ENCODE peak calls at places on chromosomes 6 and 20, in nine cellular contexts. One of them, this sample, is unnamed.

GRCh38 chr6:115733426-115733825 is 327.3 kb downstream of the FRK start:
- DNase-seq in stimulated activated CD4-positive, alpha-beta T cell treated with anti-CD3 and anti-CD28 coated beads, Interleukin-2, amount 100 ng/mL, for 48 hours: no peak
- DNase-seq in NCI-H1694 treated with DMSO at 0.1 percent for 48 hours: peak; percentile 79
- DNase-seq in IMR-90: no peak
- DNase-seq in astrocyte of the spinal cord: no peak
- DNase-seq in left ventricle myocardium inferior: no peak
- DNase-seq in iris pigment epithelial cell: no peak
- DNase-seq in ELF-1: no peak
- DNase-seq in activated T-cell treated with anti-CD3 and anti-CD28 coated beads for 24 hours: no peak
- DNase-seq in this sample: no peak

GRCh38 chr20:38446441-38447209 is 11.5 kb upstream of the SNHG17 start:
- DNase-seq in stimulated activated CD4-positive, alpha-beta T cell treated with anti-CD3 and anti-CD28 coated beads, Interleukin-2, amount 100 ng/mL, for 48 hours: peak; percentile 97
- DNase-seq in NCI-H1694 treated with DMSO at 0.1 percent for 48 hours: peak; percentile 76
- DNase-seq in IMR-90: peak; percentile 94
- DNase-seq in astrocyte of the spinal cord: peak; percentile 94
- DNase-seq in left ventricle myocardium inferior: peak; percentile 94
- DNase-seq in iris pigment epithelial cell: peak; percentile 95
- DNase-seq in ELF-1: peak; percentile 94
- DNase-seq in activated T-cell treated with anti-CD3 and anti-CD28 coated beads for 24 hours: peak; percentile 89
- DNase-seq in this sample: peak; percentile 99

GRCh38 chr6:130831598-130831997 is 4.4 kb downstream of the SMLR1 start:
- DNase-seq in stimulated activated CD4-positive, alpha-beta T cell treated with anti-CD3 and anti-CD28 coated beads, Interleukin-2, amount 100 ng/mL, for 48 hours: no peak
- DNase-seq in NCI-H1694 treated with DMSO at 0.1 percent for 48 hours: no peak
- DNase-seq in IMR-90: no peak
- DNase-seq in astrocyte of the spinal cord: no peak
- DNase-seq in left ventricle myocardium inferior: no peak
- DNase-seq in iris pigment epithelial cell: no peak
- DNase-seq in ELF-1: no peak
- DNase-seq in activated T-cell treated with anti-CD3 and anti-CD28 coated beads for 24 hours: no peak
- DNase-seq in this sample: no peak

GRCh38 chr20:34915131-34915530 is 38.7 kb downstream of the ACSS2 start:
- DNase-seq in stimulated activated CD4-positive, alpha-beta T cell treated with anti-CD3 and anti-CD28 coated beads, Interleukin-2, amount 100 ng/mL, for 48 hours: no peak
- DNase-seq in NCI-H1694 treated with DMSO at 0.1 percent for 48 hours: no peak
- DNase-seq in IMR-90: no peak
- DNase-seq in astrocyte of the spinal cord: no peak
- DNase-seq in left ventricle myocardium inferior: no peak
- DNase-seq in iris pigment epithelial cell: no peak
- DNase-seq in ELF-1: no peak
- DNase-seq in activated T-cell treated with anti-CD3 and anti-CD28 coated beads for 24 hours: no peak
- DNase-seq in this sample: no peak

GRCh38 chr6:161367472-161367871 is 93.6 kb upstream of the AGPAT4 start:
- DNase-seq in stimulated activated CD4-positive, alpha-beta T cell treated with anti-CD3 and anti-CD28 coated beads, Interleukin-2, amount 100 ng/mL, for 48 hours: no peak
- DNase-seq in NCI-H1694 treated with DMSO at 0.1 percent for 48 hours: no peak
- DNase-seq in IMR-90: no peak
- DNase-seq in astrocyte of the spinal cord: no peak
- DNase-seq in left ventricle myocardium inferior: no peak
- DNase-seq in iris pigment epithelial cell: no peak
- DNase-seq in ELF-1: peak; percentile 26
- DNase-seq in activated T-cell treated with anti-CD3 and anti-CD28 coated beads for 24 hours: no peak
- DNase-seq in this sample: no peak

GRCh38 chr6:4491501-4492260 is 284.5 kb upstream of the CDYL start:
- DNase-seq in stimulated activated CD4-positive, alpha-beta T cell treated with anti-CD3 and anti-CD28 coated beads, Interleukin-2, amount 100 ng/mL, for 48 hours: no peak
- DNase-seq in NCI-H1694 treated with DMSO at 0.1 percent for 48 hours: no peak
- DNase-seq in IMR-90: peak; percentile 37
- DNase-seq in astrocyte of the spinal cord: no peak
- DNase-seq in left ventricle myocardium inferior: no peak
- DNase-seq in iris pigment epithelial cell: peak; percentile 45
- DNase-seq in ELF-1: no peak
- DNase-seq in activated T-cell treated with anti-CD3 and anti-CD28 coated beads for 24 hours: no peak
- DNase-seq in this sample: no peak

GRCh38 chr6:166314454-166314853 is 6.3 kb upstream of the PRR18 start:
- DNase-seq in stimulated activated CD4-positive, alpha-beta T cell treated with anti-CD3 and anti-CD28 coated beads, Interleukin-2, amount 100 ng/mL, for 48 hours: no peak
- DNase-seq in NCI-H1694 treated with DMSO at 0.1 percent for 48 hours: no peak
- DNase-seq in IMR-90: no peak
- DNase-seq in astrocyte of the spinal cord: no peak
- DNase-seq in left ventricle myocardium inferior: no peak
- DNase-seq in iris pigment epithelial cell: no peak
- DNase-seq in ELF-1: no peak
- DNase-seq in activated T-cell treated with anti-CD3 and anti-CD28 coated beads for 24 hours: no peak
- DNase-seq in this sample: no peak

GRCh38 chr6:151452750-151453427 is 963 bp upstream of the RMND1 start:
- DNase-seq in stimulated activated CD4-positive, alpha-beta T cell treated with anti-CD3 and anti-CD28 coated beads, Interleukin-2, amount 100 ng/mL, for 48 hours: no peak
- DNase-seq in NCI-H1694 treated with DMSO at 0.1 percent for 48 hours: no peak
- DNase-seq in IMR-90: no peak
- DNase-seq in astrocyte of the spinal cord: peak; percentile 48
- DNase-seq in left ventricle myocardium inferior: peak; percentile 32
- DNase-seq in iris pigment epithelial cell: peak; percentile 49
- DNase-seq in ELF-1: peak; percentile 51
- DNase-seq in activated T-cell treated with anti-CD3 and anti-CD28 coated beads for 24 hours: no peak
- DNase-seq in this sample: peak; percentile 43

GRCh38 chr20:25011261-25011660 is 18.7 kb upstream of the APMAP start:
- DNase-seq in stimulated activated CD4-positive, alpha-beta T cell treated with anti-CD3 and anti-CD28 coated beads, Interleukin-2, amount 100 ng/mL, for 48 hours: no peak
- DNase-seq in NCI-H1694 treated with DMSO at 0.1 percent for 48 hours: no peak
- DNase-seq in IMR-90: no peak
- DNase-seq in astrocyte of the spinal cord: no peak
- DNase-seq in left ventricle myocardium inferior: no peak
- DNase-seq in iris pigment epithelial cell: no peak
- DNase-seq in ELF-1: no peak
- DNase-seq in activated T-cell treated with anti-CD3 and anti-CD28 coated beads for 24 hours: no peak
- DNase-seq in this sample: peak; percentile 8

GRCh38 chr6:45432944-45433343 is 55.2 kb upstream of the SUPT3H start:
- DNase-seq in stimulated activated CD4-positive, alpha-beta T cell treated with anti-CD3 and anti-CD28 coated beads, Interleukin-2, amount 100 ng/mL, for 48 hours: no peak
- DNase-seq in NCI-H1694 treated with DMSO at 0.1 percent for 48 hours: no peak
- DNase-seq in IMR-90: peak; percentile 80
- DNase-seq in astrocyte of the spinal cord: peak; percentile 74
- DNase-seq in left ventricle myocardium inferior: no peak
- DNase-seq in iris pigment epithelial cell: peak; percentile 83
- DNase-seq in ELF-1: no peak
- DNase-seq in activated T-cell treated with anti-CD3 and anti-CD28 coated beads for 24 hours: no peak
- DNase-seq in this sample: no peak

GRCh38 chr6:38391206-38391908 is 248.4 kb downstream of the BTBD9 start:
- DNase-seq in stimulated activated CD4-positive, alpha-beta T cell treated with anti-CD3 and anti-CD28 coated beads, Interleukin-2, amount 100 ng/mL, for 48 hours: no peak
- DNase-seq in NCI-H1694 treated with DMSO at 0.1 percent for 48 hours: no peak
- DNase-seq in IMR-90: peak; percentile 55
- DNase-seq in astrocyte of the spinal cord: peak; percentile 19
- DNase-seq in left ventricle myocardium inferior: no peak
- DNase-seq in iris pigment epithelial cell: peak; percentile 55
- DNase-seq in ELF-1: no peak
- DNase-seq in activated T-cell treated with anti-CD3 and anti-CD28 coated beads for 24 hours: no peak
- DNase-seq in this sample: no peak

GRCh38 chr6:143397229-143398222 is 53.0 kb downstream of the ADAT2 start:
- DNase-seq in stimulated activated CD4-positive, alpha-beta T cell treated with anti-CD3 and anti-CD28 coated beads, Interleukin-2, amount 100 ng/mL, for 48 hours: no peak
- DNase-seq in NCI-H1694 treated with DMSO at 0.1 percent for 48 hours: no peak
- DNase-seq in IMR-90: peak; percentile 46
- DNase-seq in astrocyte of the spinal cord: peak; percentile 92
- DNase-seq in left ventricle myocardium inferior: no peak
- DNase-seq in iris pigment epithelial cell: peak; percentile 88
- DNase-seq in ELF-1: peak; percentile 89
- DNase-seq in activated T-cell treated with anti-CD3 and anti-CD28 coated beads for 24 hours: no peak
- DNase-seq in this sample: peak; percentile 78

GRCh38 chr6:7896465-7896987 is 14.1 kb downstream of the TXNDC5 start:
- DNase-seq in stimulated activated CD4-positive, alpha-beta T cell treated with anti-CD3 and anti-CD28 coated beads, Interleukin-2, amount 100 ng/mL, for 48 hours: no peak
- DNase-seq in NCI-H1694 treated with DMSO at 0.1 percent for 48 hours: no peak
- DNase-seq in IMR-90: no peak
- DNase-seq in astrocyte of the spinal cord: no peak
- DNase-seq in left ventricle myocardium inferior: no peak
- DNase-seq in iris pigment epithelial cell: no peak
- DNase-seq in ELF-1: no peak
- DNase-seq in activated T-cell treated with anti-CD3 and anti-CD28 coated beads for 24 hours: no peak
- DNase-seq in this sample: no peak

GRCh38 chr20:17233621-17234020 is 6.8 kb downstream of the PCSK2 start:
- DNase-seq in stimulated activated CD4-positive, alpha-beta T cell treated with anti-CD3 and anti-CD28 coated beads, Interleukin-2, amount 100 ng/mL, for 48 hours: no peak
- DNase-seq in NCI-H1694 treated with DMSO at 0.1 percent for 48 hours: no peak
- DNase-seq in IMR-90: no peak
- DNase-seq in astrocyte of the spinal cord: no peak
- DNase-seq in left ventricle myocardium inferior: no peak
- DNase-seq in iris pigment epithelial cell: no peak
- DNase-seq in ELF-1: no peak
- DNase-seq in activated T-cell treated with anti-CD3 and anti-CD28 coated beads for 24 hours: no peak
- DNase-seq in this sample: no peak

GRCh38 chr20:43870484-43870883 is 44.2 kb upstream of the TOX2 start:
- DNase-seq in stimulated activated CD4-positive, alpha-beta T cell treated with anti-CD3 and anti-CD28 coated beads, Interleukin-2, amount 100 ng/mL, for 48 hours: no peak
- DNase-seq in NCI-H1694 treated with DMSO at 0.1 percent for 48 hours: no peak
- DNase-seq in IMR-90: peak; percentile 61
- DNase-seq in astrocyte of the spinal cord: peak; percentile 22
- DNase-seq in left ventricle myocardium inferior: no peak
- DNase-seq in iris pigment epithelial cell: peak; percentile 45
- DNase-seq in ELF-1: no peak
- DNase-seq in activated T-cell treated with anti-CD3 and anti-CD28 coated beads for 24 hours: no peak
- DNase-seq in this sample: no peak

GRCh38 chr6:46719099-46719498 is 16.1 kb downstream of the PLA2G7 start:
- DNase-seq in stimulated activated CD4-positive, alpha-beta T cell treated with anti-CD3 and anti-CD28 coated beads, Interleukin-2, amount 100 ng/mL, for 48 hours: no peak
- DNase-seq in NCI-H1694 treated with DMSO at 0.1 percent for 48 hours: no peak
- DNase-seq in IMR-90: peak; percentile 41
- DNase-seq in astrocyte of the spinal cord: peak; percentile 79
- DNase-seq in left ventricle myocardium inferior: no peak
- DNase-seq in iris pigment epithelial cell: peak; percentile 72
- DNase-seq in ELF-1: no peak
- DNase-seq in activated T-cell treated with anti-CD3 and anti-CD28 coated beads for 24 hours: no peak
- DNase-seq in this sample: no peak

GRCh38 chr6:94478178-94479140 is 1059.1 kb upstream of the EPHA7 start:
- DNase-seq in stimulated activated CD4-positive, alpha-beta T cell treated with anti-CD3 and anti-CD28 coated beads, Interleukin-2, amount 100 ng/mL, for 48 hours: no peak
- DNase-seq in NCI-H1694 treated with DMSO at 0.1 percent for 48 hours: peak; percentile 61
- DNase-seq in IMR-90: no peak
- DNase-seq in astrocyte of the spinal cord: no peak
- DNase-seq in left ventricle myocardium inferior: no peak
- DNase-seq in iris pigment epithelial cell: no peak
- DNase-seq in ELF-1: no peak
- DNase-seq in activated T-cell treated with anti-CD3 and anti-CD28 coated beads for 24 hours: no peak
- DNase-seq in this sample: no peak

GRCh38 chr20:22814475-22815205 is 220.5 kb upstream of the SSTR4 start:
- DNase-seq in stimulated activated CD4-positive, alpha-beta T cell treated with anti-CD3 and anti-CD28 coated beads, Interleukin-2, amount 100 ng/mL, for 48 hours: no peak
- DNase-seq in NCI-H1694 treated with DMSO at 0.1 percent for 48 hours: no peak
- DNase-seq in IMR-90: peak; percentile 5
- DNase-seq in astrocyte of the spinal cord: no peak
- DNase-seq in left ventricle myocardium inferior: no peak
- DNase-seq in iris pigment epithelial cell: peak; percentile 61
- DNase-seq in ELF-1: no peak
- DNase-seq in activated T-cell treated with anti-CD3 and anti-CD28 coated beads for 24 hours: no peak
- DNase-seq in this sample: no peak

GRCh38 chr6:41200296-41200900 is 551 bp downstream of the TREML2 start:
- DNase-seq in stimulated activated CD4-positive, alpha-beta T cell treated with anti-CD3 and anti-CD28 coated beads, Interleukin-2, amount 100 ng/mL, for 48 hours: peak; percentile 40
- DNase-seq in NCI-H1694 treated with DMSO at 0.1 percent for 48 hours: peak; percentile 1
- DNase-seq in IMR-90: no peak
- DNase-seq in astrocyte of the spinal cord: no peak
- DNase-seq in left ventricle myocardium inferior: no peak
- DNase-seq in iris pigment epithelial cell: peak; percentile 51
- DNase-seq in ELF-1: peak; percentile 21
- DNase-seq in activated T-cell treated with anti-CD3 and anti-CD28 coated beads for 24 hours: peak; percentile 25
- DNase-seq in this sample: no peak

GRCh38 chr6:17226766-17227338 is 54.3 kb upstream of the RBM24 start:
- DNase-seq in stimulated activated CD4-positive, alpha-beta T cell treated with anti-CD3 and anti-CD28 coated beads, Interleukin-2, amount 100 ng/mL, for 48 hours: no peak
- DNase-seq in NCI-H1694 treated with DMSO at 0.1 percent for 48 hours: no peak
- DNase-seq in IMR-90: peak; percentile 22
- DNase-seq in astrocyte of the spinal cord: no peak
- DNase-seq in left ventricle myocardium inferior: no peak
- DNase-seq in iris pigment epithelial cell: no peak
- DNase-seq in ELF-1: no peak
- DNase-seq in activated T-cell treated with anti-CD3 and anti-CD28 coated beads for 24 hours: no peak
- DNase-seq in this sample: no peak